ENCODE peak calls at places on chromosomes 5 and 9, in ten cellular contexts. J is CD8-positive, alpha-beta T cell; D is tibial nerve; P is heart left ventricle; O is GM23338; R is psoas muscle; K is IMR-90; C is aorta; X is neural progenitor cell; B is fibroblast of the aortic adventitia. L is an unnamed sample.

GRCh38 chr9:3528466-3528865 is 2.7 kb upstream of the RFX3 start:
- DNase-seq in O (no peak), D (no peak), K (no peak), C (no peak), J (peak), B (no peak), R (no peak), X (no peak), P (no peak), L (no peak)

GRCh38 chr5:15803280-15803679 is 303.3 kb downstream of the FBXL7 start:
- DNase-seq in K (no peak), O (no peak), B (no peak), P (no peak), X (no peak), D (no peak), R (no peak), J (no peak), C (no peak), L (no peak)

GRCh38 chr9:137406876-137407589 is 15.9 kb downstream of the EXD3 start:
- DNase-seq in C (peak), O (peak), X (peak), K (peak), R (peak), J (peak), P (peak), B (peak), D (no peak), L (peak)

GRCh38 chr5:156497816-156498215 is 170.9 kb downstream of the SGCD start:
- DNase-seq in R (no peak), J (no peak), X (no peak), P (no peak), C (no peak), K (peak), B (no peak), D (no peak), O (no peak), L (no peak)

GRCh38 chr9:6922680-6923079 is 164.9 kb downstream of the KDM4C start:
- DNase-seq in B (no peak), C (no peak), O (no peak), P (no peak), X (no peak), J (no peak), K (no peak), R (no peak), D (no peak), L (no peak)

GRCh38 chr5:148708854-148709253 is 54.5 kb upstream of the HTR4 start:
- DNase-seq in B (no peak), R (no peak), P (no peak), C (no peak), X (no peak), J (no peak), K (no peak), D (no peak), O (no peak), L (no peak)

GRCh38 chr5:179451813-179452196 is 98.5 kb upstream of the RUFY1 start:
- DNase-seq in K (no peak), J (no peak), D (no peak), R (no peak), C (no peak), B (no peak), X (no peak), P (no peak), O (no peak), L (no peak)

GRCh38 chr5:108415726-108416125 is 33.8 kb upstream of the FBXL17 start:
- DNase-seq in C (no peak), R (no peak), D (no peak), J (no peak), P (no peak), X (no peak), K (no peak), B (no peak), O (no peak), L (no peak)

GRCh38 chr9:96048116-96048953 is 172.8 kb downstream of the ERCC6L2 start:
- DNase-seq in D (no peak), C (no peak), P (peak), R (no peak), X (peak), O (peak), J (no peak), K (no peak), B (peak), L (no peak)

GRCh38 chr5:131323378-131323777 is 59.5 kb downstream of the CDC42SE2 start:
- DNase-seq in P (no peak), J (no peak), K (no peak), X (no peak), D (no peak), O (no peak), C (no peak), R (no peak), B (no peak), L (no peak)

GRCh38 chr5:78533356-78533755 is 115.2 kb downstream of the LHFPL2 start:
- DNase-seq in B (peak), R (no peak), C (no peak), X (peak), J (no peak), D (no peak), O (peak), P (no peak), K (peak), L (peak)

GRCh38 chr5:168676499-168676898 is 97.3 kb upstream of the PANK3 start:
- DNase-seq in O (no peak), B (no peak), D (no peak), R (no peak), P (no peak), J (no peak), C (no peak), K (no peak), X (no peak), L (no peak)

GRCh38 chr5:178895615-178896571 is at the start of gene ZFP2:
- DNase-seq in P (peak), J (no peak), C (peak), B (peak), K (peak), O (peak), X (peak), R (peak), D (no peak), L (peak)

GRCh38 chr9:80074439-80074838 is 502.7 kb downstream of the TLE4 start:
- DNase-seq in O (no peak), B (peak), C (no peak), D (no peak), R (peak), P (peak), K (no peak), X (no peak), J (no peak), L (no peak)

GRCh38 chr5:32027093-32027716 is 146.9 kb downstream of the GOLPH3 start:
- DNase-seq in P (no peak), J (no peak), X (peak), D (no peak), R (no peak), C (no peak), K (no peak), B (no peak), O (no peak), L (peak)

GRCh38 chr5:178581621-178582020 is 8.6 kb downstream of the COL23A1 start:
- DNase-seq in O (no peak), J (no peak), C (no peak), K (no peak), D (no peak), P (no peak), B (no peak), X (no peak), R (no peak), L (no peak)

GRCh38 chr5:95780597-95780996 is 41.9 kb downstream of the GLRX start:
- DNase-seq in O (no peak), P (no peak), K (no peak), R (no peak), X (no peak), J (no peak), C (no peak), B (no peak), D (no peak), L (peak)

GRCh38 chr9:123331303-123331702 is 24.7 kb upstream of the CRB2 start:
- DNase-seq in P (no peak), K (no peak), X (no peak), O (no peak), C (no peak), B (no peak), J (no peak), D (no peak), R (no peak), L (no peak)

GRCh38 chr5:34598177-34598794 is 57.8 kb upstream of the RAI14 start:
- DNase-seq in R (no peak), C (no peak), P (no peak), B (peak), K (peak), D (no peak), J (no peak), O (no peak), X (no peak), L (peak)

GRCh38 chr9:109113892-109114609 is 5.7 kb downstream of the TMEM245 start:
- DNase-seq in J (no peak), D (no peak), R (no peak), C (no peak), K (no peak), B (no peak), P (no peak), X (no peak), O (no peak), L (no peak)

GRCh38 chr5:64000096-64000495 is 37.9 kb upstream of the HTR1A start:
- DNase-seq in K (no peak), D (no peak), C (no peak), B (no peak), J (no peak), X (no peak), P (no peak), R (no peak), O (no peak), L (no peak)

GRCh38 chr5:157046041-157046440 is 12.9 kb downstream of the HAVCR1 start:
- DNase-seq in O (no peak), R (no peak), J (no peak), X (no peak), D (no peak), C (no peak), P (peak), B (no peak), K (no peak), L (peak)

GRCh38 chr9:138022756-138023393 is 145.3 kb downstream of the CACNA1B start:
- DNase-seq in D (no peak), J (no peak), C (peak), O (peak), K (no peak), B (no peak), R (peak), P (no peak), X (peak), L (no peak)

GRCh38 chr9:127358023-127358535 is 38.9 kb upstream of the SLC2A8 start:
- DNase-seq in D (no peak), B (no peak), K (no peak), P (no peak), J (no peak), R (no peak), O (no peak), X (no peak), C (no peak), L (no peak)

GRCh38 chr9:108639736-108640135 is 216.1 kb downstream of the ACTL7B start:
- DNase-seq in X (no peak), O (no peak), P (no peak), K (no peak), D (no peak), J (no peak), R (no peak), B (peak), C (no peak), L (no peak)

GRCh38 chr5:9540791-9541190 is 5.1 kb downstream of the SEMA5A start:
- DNase-seq in X (no peak), D (no peak), C (no peak), K (peak), J (no peak), B (peak), O (no peak), P (no peak), R (no peak), L (peak)

GRCh38 chr5:35851282-35851681 is 5.4 kb upstream of the IL7R start:
- DNase-seq in B (peak), D (no peak), R (no peak), O (no peak), X (no peak), J (no peak), C (no peak), K (peak), P (no peak), L (peak)
- H3K4me3 ChIP-seq in B (peak), D (peak), R (peak), O (no peak), X (no peak), J (no peak), C (no peak), K (peak), P (no peak), L (peak)

GRCh38 chr9:88993327-88993726 is 2.1 kb downstream of the S1PR3 start:
- DNase-seq in K (peak), R (no peak), P (no peak), O (no peak), X (no peak), D (no peak), C (no peak), J (no peak), B (peak), L (peak)
- H3K4me3 ChIP-seq in K (peak), R (peak), P (no peak), O (no peak), X (peak), D (no peak), C (peak), J (no peak), B (peak), L (peak)

DNA sequence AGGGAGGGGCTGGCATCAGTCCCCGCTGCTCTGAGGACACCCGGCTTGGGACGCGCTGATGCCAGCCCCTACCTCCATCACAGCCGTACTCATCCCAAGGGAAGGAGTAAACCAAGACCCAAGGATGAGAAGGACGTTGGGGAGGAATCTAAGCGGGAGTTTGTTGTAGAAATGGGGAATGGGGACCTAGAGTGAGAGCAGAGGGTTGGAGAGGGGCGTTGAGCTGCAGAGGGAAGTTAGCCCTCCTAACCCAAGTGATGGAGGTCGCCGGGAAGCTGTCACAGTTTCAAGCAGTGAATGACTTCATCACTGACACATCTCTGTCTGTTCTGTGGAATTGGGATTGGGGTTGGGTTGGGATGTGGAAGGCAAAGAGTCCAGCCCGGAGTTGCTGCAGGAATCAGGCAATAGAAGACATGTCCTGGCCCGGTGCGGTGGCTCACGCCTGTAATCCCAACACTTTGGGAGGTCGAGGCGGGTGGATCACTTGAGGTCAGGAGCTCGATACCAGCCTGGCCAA is 759 bp upstream of the SUSD1 start:
- DNase-seq in O (peak), K (no peak), X (peak), R (no peak), B (no peak), J (no peak), P (no peak), D (no peak), C (no peak), L (no peak)
- H3K4me3 ChIP-seq in O (peak), K (no peak), X (peak), R (no peak), B (no peak), J (no peak), P (no peak), D (peak), C (no peak), L (peak)

DNA sequence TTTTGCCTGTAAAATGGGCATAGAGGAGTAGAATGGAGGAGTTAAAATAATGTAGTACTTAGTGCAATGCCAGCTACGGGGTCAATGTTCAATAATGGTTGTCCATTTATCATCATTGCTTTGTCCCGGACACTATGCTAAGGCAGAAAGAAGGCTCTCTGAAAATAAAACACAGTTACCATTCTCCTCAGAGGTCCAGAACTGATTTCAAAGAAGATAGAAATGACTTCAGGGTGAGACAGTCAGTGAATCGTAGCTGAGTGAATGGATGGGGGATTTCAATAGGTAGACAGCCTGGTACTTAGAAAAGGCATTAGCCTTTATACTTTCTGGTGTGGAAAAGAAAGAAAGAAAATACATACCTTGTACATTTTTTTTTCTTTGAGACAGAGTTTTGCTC is 1.2 kb upstream of the AK3 start:
- DNase-seq in X (no peak), O (no peak), B (no peak), C (no peak), K (no peak), R (no peak), P (no peak), D (no peak), J (no peak), L (peak)
- H3K4me3 ChIP-seq in X (no peak), O (peak), B (no peak), C (no peak), K (no peak), R (peak), P (peak), D (peak), J (no peak), L (peak)

DNA sequence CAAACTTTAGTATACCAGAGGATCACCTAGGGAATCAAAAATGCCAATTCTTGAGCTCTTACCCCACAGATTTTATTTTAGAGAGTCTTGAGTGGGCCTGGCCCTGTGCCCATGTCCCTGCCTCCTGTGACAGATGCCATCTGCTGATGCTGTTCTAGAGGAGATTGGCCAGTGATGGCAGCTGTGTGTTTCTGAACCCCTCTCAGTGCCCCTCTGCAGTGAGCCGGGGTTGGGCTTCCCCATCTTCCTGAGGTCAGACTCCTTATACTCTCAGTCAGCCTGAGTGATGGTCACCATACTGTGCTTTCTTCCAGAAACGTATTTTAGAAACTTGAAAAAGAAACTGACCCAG is 6.1 kb downstream of the PTCD2 start:
- DNase-seq in O (no peak), J (no peak), B (no peak), X (no peak), D (no peak), C (no peak), P (no peak), R (no peak), K (no peak), L (no peak)
- H3K4me3 ChIP-seq in O (no peak), J (no peak), B (no peak), X (no peak), D (no peak), C (no peak), P (no peak), R (no peak), K (no peak), L (peak)

DNA sequence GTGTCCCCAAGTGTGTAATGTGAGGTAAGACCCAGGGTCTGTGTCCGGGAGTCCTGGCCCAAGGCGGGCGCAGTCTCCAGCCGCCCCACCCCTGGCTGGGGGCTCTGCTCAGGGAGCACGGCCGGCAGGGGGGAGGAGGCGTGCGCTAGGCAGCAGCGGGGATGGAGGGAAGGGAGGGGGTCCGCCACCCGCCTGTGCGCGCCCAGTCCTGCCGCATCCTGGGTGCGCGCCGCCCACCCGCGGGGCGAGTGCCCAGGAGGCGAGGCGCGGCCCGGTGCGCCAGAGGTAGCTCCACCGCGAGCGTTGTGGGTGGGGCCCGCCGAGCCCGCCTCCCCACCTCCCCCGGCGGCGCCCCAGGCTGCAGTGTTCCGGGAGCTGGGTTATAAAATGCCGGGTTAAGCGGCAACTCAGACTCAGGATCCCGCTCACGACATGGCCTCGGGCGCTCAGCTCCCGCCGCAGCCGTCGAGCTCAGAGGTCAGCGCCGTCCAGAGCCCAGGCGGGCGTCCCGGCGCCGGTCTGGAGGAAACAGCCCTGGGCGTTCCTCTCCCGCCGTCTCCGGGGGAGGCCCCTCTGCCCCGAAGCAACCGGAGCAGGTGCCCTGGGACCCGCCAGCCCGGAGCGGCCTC is at the start of gene CCNI2:
- DNase-seq in C (no peak), J (peak), P (no peak), B (no peak), R (no peak), D (no peak), X (peak), O (peak), K (no peak), L (peak)
- H3K4me3 ChIP-seq in C (no peak), J (peak), P (peak), B (peak), R (peak), D (peak), X (peak), O (peak), K (peak), L (no peak)

DNA sequence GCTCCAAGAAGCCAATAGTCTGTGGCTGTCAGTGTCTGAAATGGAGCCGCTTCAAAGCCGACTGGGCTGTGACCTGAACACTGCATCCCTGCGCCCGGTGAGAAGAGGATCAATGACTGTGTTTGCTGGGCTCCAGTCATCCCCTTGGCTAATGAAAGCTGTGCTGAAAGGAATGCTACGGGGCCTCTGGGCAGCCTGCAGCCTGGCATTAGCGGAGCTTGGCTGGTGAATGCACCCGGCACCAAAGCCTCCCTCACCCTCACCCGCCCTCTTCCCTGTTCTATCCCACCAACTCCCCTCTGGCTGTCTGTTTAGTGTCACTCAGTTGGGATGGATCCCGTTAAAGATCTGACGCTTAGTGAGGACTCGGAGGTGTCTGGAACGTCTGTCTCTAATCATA is 355.3 kb downstream of the BNC2 start:
- DNase-seq in K (peak), J (no peak), P (no peak), D (no peak), R (peak), X (peak), O (peak), C (no peak), B (no peak), L (peak)
- H3K4me3 ChIP-seq in K (no peak), J (no peak), P (no peak), D (no peak), R (no peak), X (peak), O (peak), C (no peak), B (no peak), L (no peak)

DNA sequence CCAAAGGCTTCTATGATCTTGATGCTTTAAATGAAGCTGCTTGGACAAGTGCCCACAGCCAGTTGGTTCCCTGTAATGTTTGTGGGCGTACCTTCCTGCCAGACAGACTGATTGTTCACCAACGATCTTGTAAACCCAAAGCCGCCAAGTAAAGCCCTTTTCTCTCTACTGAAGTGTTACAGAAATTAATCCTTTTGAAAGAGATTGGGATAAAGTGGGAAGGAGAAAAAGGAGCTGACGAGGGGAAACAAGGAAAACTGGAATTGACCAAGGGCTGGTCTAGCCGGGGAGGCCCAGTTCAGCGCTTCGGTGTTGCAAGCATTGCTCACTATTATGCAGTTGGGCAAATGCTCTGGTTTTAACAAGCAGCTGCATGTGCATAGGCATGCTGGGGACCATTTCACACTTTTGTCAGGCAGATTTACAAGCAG is 53.2 kb downstream of the ZNF474 start:
- DNase-seq in C (peak), X (peak), B (peak), O (peak), J (no peak), K (peak), D (no peak), R (no peak), P (peak), L (peak)
- H3K4me3 ChIP-seq in C (no peak), X (no peak), B (peak), O (no peak), J (no peak), K (no peak), D (no peak), R (no peak), P (no peak), L (peak)